ENCODE peak calls at places on chromosomes 4 and X, in nine cellular contexts. L, X, Y, D, G, F, R, N and O are unnamed samples.

GRCh38 chr4:152515678-152516077 is 20.2 kb downstream of the FBXW7 start:
- DNase-seq in R (no peak), D (no peak), X (no peak), L (peak), N (no peak), G (no peak), Y (no peak), F (no peak), O (no peak)

GRCh38 chr4:80540785-80541469 is 205.4 kb downstream of the CFAP299 start:
- DNase-seq in F (no peak), N (no peak), Y (no peak), R (no peak), G (peak), L (no peak), X (no peak), D (no peak), O (peak)

GRCh38 chrX:75276666-75277065 is 2.8 kb downstream of the UPRT start:
- DNase-seq in N (no peak), R (no peak), G (no peak), D (no peak), X (no peak), L (no peak), Y (no peak), F (no peak), O (no peak)

GRCh38 chr4:164880489-164881262 is 3.7 kb downstream of the APELA start:
- DNase-seq in G (no peak), D (no peak), X (no peak), R (no peak), F (no peak), Y (no peak), L (no peak), N (no peak), O (no peak)

GRCh38 chrX:154597221-154597620 is 12.3 kb downstream of the CTAG1A start:
- DNase-seq in X (no peak), G (no peak), L (no peak), D (peak), N (no peak), R (no peak), F (no peak), Y (no peak), O (no peak)

GRCh38 chr4:177573487-177573886 is 131.2 kb upstream of the AGA start:
- DNase-seq in D (no peak), G (no peak), R (no peak), F (no peak), N (no peak), Y (no peak), X (no peak), L (peak), O (no peak)

GRCh38 chrX:17803449-17803848 is 57.6 kb downstream of the RAI2 start:
- DNase-seq in F (no peak), N (no peak), X (no peak), Y (no peak), L (no peak), R (no peak), D (no peak), G (no peak), O (no peak)

GRCh38 chr4:151643564-151643963 is 117.2 kb downstream of the GATB start:
- DNase-seq in X (no peak), G (no peak), N (no peak), F (no peak), Y (no peak), R (no peak), L (no peak), D (no peak), O (no peak)

GRCh38 chrX:63426519-63426918 is 75.4 kb upstream of the SPIN4 start:
- DNase-seq in X (no peak), F (peak), G (no peak), N (no peak), R (no peak), L (no peak), D (no peak), Y (no peak), O (no peak)

GRCh38 chr4:108940086-108941033 is 177.5 kb upstream of the ETNPPL start:
- DNase-seq in X (no peak), N (peak), L (no peak), R (no peak), F (no peak), G (no peak), D (no peak), Y (no peak), O (no peak)

GRCh38 chrX:12949927-12950656 is 24.8 kb upstream of the TMSB4X start:
- DNase-seq in L (peak), R (peak), X (peak), N (peak), F (no peak), G (no peak), Y (peak), D (no peak), O (peak)

GRCh38 chr4:157821814-157822213 is 351.0 kb downstream of the GASK1B start:
- DNase-seq in F (peak), X (no peak), G (no peak), Y (no peak), N (no peak), R (no peak), L (no peak), D (no peak), O (no peak)

GRCh38 chr4:147984065-147984777 is 252.3 kb downstream of the ARHGAP10 start:
- DNase-seq in X (peak), G (peak), N (peak), Y (no peak), D (no peak), L (peak), F (peak), R (no peak), O (peak)

GRCh38 chr4:180150818-180151217 is 2092.4 kb upstream of the TENM3 start:
- DNase-seq in L (no peak), F (no peak), Y (no peak), R (no peak), N (peak), G (no peak), X (no peak), D (no peak), O (no peak)

GRCh38 chrX:56792270-56793111 is 63.4 kb downstream of the NBDY start:
- DNase-seq in F (no peak), X (peak), R (no peak), N (no peak), G (no peak), Y (peak), L (no peak), D (no peak), O (no peak)

GRCh38 chr4:169079942-169080827 is 70.1 kb upstream of the CBR4 start:
- DNase-seq in L (peak), R (no peak), X (peak), F (no peak), D (no peak), G (peak), N (no peak), Y (peak), O (peak)

GRCh38 chr4:9765091-9765490 is 16.3 kb upstream of the DRD5 start:
- DNase-seq in R (no peak), N (peak), G (peak), Y (no peak), X (no peak), D (no peak), F (peak), L (peak), O (peak)

GRCh38 chr4:126895988-126896570 is 736.7 kb upstream of the INTU start:
- DNase-seq in D (no peak), G (no peak), N (peak), F (no peak), R (no peak), X (no peak), L (no peak), Y (no peak), O (no peak)

GRCh38 chr4:98517444-98518021 is 140.9 kb downstream of the TSPAN5 start:
- DNase-seq in G (no peak), Y (no peak), D (no peak), N (no peak), X (no peak), R (no peak), L (peak), F (no peak), O (no peak)

GRCh38 chrX:112636288-112636687 is 43.5 kb downstream of the LHFPL1 start:
- DNase-seq in N (no peak), D (no peak), X (no peak), F (no peak), L (peak), G (no peak), Y (no peak), R (no peak), O (no peak)

GRCh38 chr4:38985363-38986065 is 46.7 kb downstream of the TMEM156 start:
- DNase-seq in R (no peak), F (no peak), X (no peak), G (no peak), L (no peak), Y (peak), D (no peak), N (peak), O (peak)

GRCh38 chr4:97394653-97395052 is 748.6 kb downstream of the STPG2 start:
- DNase-seq in L (peak), Y (no peak), X (no peak), N (no peak), G (no peak), D (no peak), R (no peak), F (no peak), O (no peak)

GRCh38 chrX:109936598-109936997 is 66.3 kb upstream of the TMEM164 start:
- DNase-seq in G (no peak), R (no peak), F (no peak), L (no peak), D (no peak), Y (no peak), X (no peak), N (no peak), O (no peak)

GRCh38 chr4:11720292-11720691 is 291.6 kb upstream of the HS3ST1 start:
- DNase-seq in F (peak), X (no peak), D (no peak), G (peak), N (peak), L (peak), Y (no peak), R (no peak), O (peak)

GRCh38 chr4:184980261-184980660 is 38.0 kb upstream of the HELT start:
- DNase-seq in G (no peak), X (no peak), F (no peak), N (no peak), R (no peak), Y (no peak), L (no peak), D (no peak), O (no peak)

GRCh38 chr4:128665514-128665913 is 144.0 kb upstream of the JADE1 start:
- DNase-seq in G (no peak), X (no peak), D (no peak), Y (no peak), F (no peak), L (no peak), N (no peak), R (no peak), O (no peak)

GRCh38 chr4:180618396-180618795 is 1624.8 kb upstream of the TENM3 start:
- DNase-seq in N (no peak), L (no peak), D (no peak), G (no peak), F (no peak), Y (no peak), R (no peak), X (no peak), O (no peak)

GRCh38 chr4:138992676-138993075 is 22.9 kb upstream of the NOCT start:
- DNase-seq in F (no peak), L (no peak), D (no peak), R (no peak), N (no peak), G (no peak), X (no peak), Y (no peak), O (no peak)

GRCh38 chr4:73676881-73677323 is 56.7 kb upstream of the RASSF6 start:
- DNase-seq in D (no peak), F (no peak), L (peak), N (no peak), Y (no peak), X (no peak), R (no peak), G (no peak), O (no peak)

GRCh38 chrX:40996886-40997530 is 88.2 kb upstream of the USP9X start:
- DNase-seq in R (no peak), F (peak), D (no peak), N (no peak), L (peak), G (no peak), X (no peak), Y (no peak), O (peak)

GRCh38 chrX:14095702-14096101 is 66.0 kb upstream of the GEMIN8 start:
- DNase-seq in G (peak), D (no peak), L (peak), Y (no peak), N (peak), R (peak), F (peak), X (no peak), O (peak)
- TF ChIP-seq CTCF in G (peak), D (peak), L (peak), Y (peak), N (peak), R (peak), F (peak), X (peak), O (peak)

GRCh38 chr4:74790652-74791051 is 3.7 kb downstream of the BTC start:
- DNase-seq in Y (no peak), G (no peak), R (no peak), X (no peak), N (no peak), L (no peak), F (no peak), D (no peak), O (no peak)

GRCh38 chr4:74789518-74789917 is 4.8 kb downstream of the BTC start:
- DNase-seq in D (no peak), G (no peak), F (no peak), Y (no peak), N (no peak), L (no peak), X (no peak), R (no peak), O (no peak)

GRCh38 chr4:74793757-74794340 is 474 bp downstream of the BTC start:
- DNase-seq in G (peak), N (peak), R (peak), L (peak), D (no peak), F (peak), Y (no peak), X (peak), O (peak)

GRCh38 chr4:74796631-74797030 is 2.3 kb upstream of the BTC start:
- DNase-seq in F (no peak), D (no peak), X (no peak), G (no peak), L (no peak), R (no peak), Y (no peak), N (no peak), O (no peak)

GRCh38 chr4:74794341-74794801 is at the start of gene BTC:
- DNase-seq in F (peak), L (peak), D (peak), Y (no peak), R (peak), X (peak), N (peak), G (peak), O (peak)
- TF ChIP-seq CTCF in F (peak), L (peak), D (peak), Y (peak), R (peak), X (peak), N (peak), G (no peak), O (no peak)

DNA sequence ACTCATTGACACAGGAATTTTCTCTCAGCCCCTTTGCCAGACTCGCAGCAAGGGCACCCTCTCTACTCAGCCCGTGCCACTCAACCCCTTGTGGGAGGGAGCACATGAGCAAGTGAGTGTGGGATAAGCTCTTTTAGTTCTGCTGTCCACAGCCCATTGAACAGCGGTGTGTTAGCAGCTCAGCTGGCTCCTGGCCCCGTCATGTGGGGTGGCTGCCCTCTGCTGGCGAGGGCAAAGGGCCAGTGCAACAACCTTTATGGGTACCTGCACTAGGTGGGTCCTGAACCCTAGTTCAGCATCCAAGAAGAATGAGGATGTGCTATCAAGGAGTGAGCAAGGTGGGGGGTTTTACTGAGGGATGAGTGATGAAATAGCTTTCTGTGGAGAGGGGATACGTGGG is 85.0 kb upstream of the ZNF81 start:
- DNase-seq in X (peak), N (peak), L (peak), Y (no peak), F (peak), G (peak), R (peak), D (no peak), O (no peak)
- TF ChIP-seq CTCF in X (peak), N (peak), L (peak), Y (peak), F (peak), G (peak), R (peak), D (no peak), O (peak)

GRCh38 chr4:153792007-153792892 is 3.4 kb upstream of the SFRP2 start:
- DNase-seq in D (no peak), N (no peak), F (peak), X (peak), Y (no peak), L (peak), R (peak), G (peak), O (peak)
- TF ChIP-seq CTCF in D (no peak), N (no peak), F (peak), X (peak), Y (no peak), L (peak), R (peak), G (no peak), O (peak)

DNA sequence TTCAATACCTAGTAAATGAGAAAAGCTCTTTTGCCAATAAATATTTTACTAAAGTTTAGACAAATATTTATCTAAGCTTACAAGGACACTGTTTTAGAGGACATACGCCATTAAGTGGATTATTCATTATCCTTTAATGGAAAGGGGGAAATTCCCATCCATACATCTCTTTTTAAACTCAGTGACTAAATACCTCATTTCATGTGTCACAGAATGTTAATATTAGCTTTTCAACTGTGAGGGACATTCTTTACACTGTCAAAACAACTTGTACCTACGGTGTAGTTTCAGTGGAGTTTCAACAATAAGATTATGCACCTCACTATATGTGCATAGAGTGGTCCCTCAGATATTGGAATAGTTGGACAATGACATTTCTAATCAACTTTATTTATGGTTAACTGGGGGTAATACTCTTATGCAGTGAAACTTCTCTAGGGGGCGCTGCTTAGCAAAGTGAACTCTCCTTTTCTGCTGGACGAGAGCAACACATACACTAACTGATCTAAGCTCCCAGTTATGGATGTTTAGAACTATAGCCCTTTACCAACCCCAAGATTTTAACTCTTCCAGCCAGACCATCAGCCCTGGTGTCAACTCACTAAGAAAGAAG is 9.7 kb downstream of the HS6ST2 start:
- DNase-seq in G (no peak), R (peak), F (peak), X (no peak), Y (no peak), D (no peak), L (no peak), N (no peak), O (no peak)
- TF ChIP-seq CTCF in G (no peak), R (no peak), F (peak), X (no peak), Y (no peak), D (peak), L (no peak), N (peak), O (no peak)

GRCh38 chr4:44674471-44674870 is 3.7 kb upstream of the GUF1 start:
- DNase-seq in L (peak), X (no peak), Y (no peak), N (no peak), D (no peak), R (no peak), F (no peak), G (no peak), O (no peak)
- TF ChIP-seq CTCF in L (no peak), X (no peak), Y (no peak), N (peak), D (peak), R (no peak), F (no peak), G (no peak), O (peak)